ENCODE peak calls at places on chromosomes 4 and X, in nine cellular contexts. V is right atrium auricular region, D is HepG2, U is OCI-LY7, N is AG09309, M is endothelial cell, T is esophagus squamous epithelium, C is cardiac muscle cell, Y is foreskin keratinocyte. W is an unnamed sample.

GRCh38 chr4:112060212-112060611 is 85.0 kb upstream of the FAM241A start:
- DNase-seq in C (peak; percentile 38), D (peak; percentile 7), Y (no peak), M (peak; percentile 18), U (peak; percentile 11), N (no peak), T (no peak), V (no peak), W (peak; percentile 32)

GRCh38 chr4:42531631-42532030 is 125.3 kb downstream of the ATP8A1 start:
- DNase-seq in C (no peak), Y (no peak), D (no peak), U (no peak), N (no peak), T (no peak), M (no peak), V (no peak), W (no peak)

GRCh38 chrX:49840679-49841078 is 11.6 kb downstream of the PAGE4 start:
- DNase-seq in Y (peak; percentile 17), M (peak; percentile 73), C (peak; percentile 60), V (no peak), N (no peak), D (peak; percentile 83), U (peak; percentile 36), T (no peak), W (peak; percentile 32)

GRCh38 chrX:97309717-97310116 is 426.0 kb downstream of the RPA4 start:
- DNase-seq in U (no peak), D (no peak), T (no peak), N (no peak), V (no peak), M (no peak), Y (no peak), C (no peak), W (no peak)

GRCh38 chr4:120830204-120830603 is 92.3 kb downstream of the PRDM5 start:
- DNase-seq in D (no peak), U (no peak), N (no peak), Y (no peak), T (no peak), V (no peak), M (no peak), C (peak; percentile 54), W (no peak)

GRCh38 chr4:6509587-6509986 is 37.2 kb upstream of the PPP2R2C start:
- DNase-seq in Y (no peak), V (peak; percentile 9), N (no peak), T (no peak), M (no peak), U (no peak), C (no peak), D (no peak), W (no peak)

GRCh38 chr4:139275281-139275735 is 4.7 kb downstream of the MGARP start:
- DNase-seq in C (no peak), N (no peak), V (no peak), T (no peak), M (no peak), Y (no peak), D (no peak), U (no peak), W (no peak)

GRCh38 chrX:47540754-47541538 is 20.1 kb upstream of the ARAF start:
- DNase-seq in Y (peak; percentile 53), V (peak; percentile 79), D (peak; percentile 81), U (no peak), C (peak; percentile 94), T (no peak), N (peak; percentile 76), M (peak; percentile 53), W (peak; percentile 63)

GRCh38 chrX:1196436-1196835 is 16.0 kb downstream of the CRLF2 start:
- DNase-seq in U (no peak), V (peak; percentile 30), T (no peak), C (no peak), D (no peak), N (no peak), M (no peak), Y (no peak), W (no peak)

GRCh38 chr4:87806520-87806919 is 7.2 kb downstream of the IBSP start:
- DNase-seq in M (no peak), N (no peak), U (no peak), C (peak; percentile 36), D (no peak), V (no peak), Y (no peak), T (no peak), W (no peak)

GRCh38 chr4:48015678-48016077 is 803 bp downstream of the CNGA1 start:
- DNase-seq in Y (no peak), C (no peak), M (no peak), T (no peak), N (no peak), U (no peak), D (no peak), V (no peak), W (no peak)

GRCh38 chr4:48017108-48017527 is 546 bp downstream of the NIPAL1 start:
- DNase-seq in N (no peak), V (no peak), C (peak; percentile 61), T (no peak), Y (peak; percentile 88), U (no peak), D (no peak), M (peak; percentile 60), W (peak; percentile 56)

GRCh38 chr4:48018112-48018511 is 1.5 kb downstream of the NIPAL1 start:
- DNase-seq in Y (no peak), D (no peak), M (no peak), N (no peak), V (no peak), C (no peak), T (no peak), U (no peak), W (no peak)

GRCh38 chr4:48015216-48015615 is 1.3 kb downstream of the CNGA1 start:
- DNase-seq in N (no peak), M (no peak), C (no peak), D (no peak), U (no peak), Y (no peak), V (no peak), T (no peak), W (no peak)

DNA sequence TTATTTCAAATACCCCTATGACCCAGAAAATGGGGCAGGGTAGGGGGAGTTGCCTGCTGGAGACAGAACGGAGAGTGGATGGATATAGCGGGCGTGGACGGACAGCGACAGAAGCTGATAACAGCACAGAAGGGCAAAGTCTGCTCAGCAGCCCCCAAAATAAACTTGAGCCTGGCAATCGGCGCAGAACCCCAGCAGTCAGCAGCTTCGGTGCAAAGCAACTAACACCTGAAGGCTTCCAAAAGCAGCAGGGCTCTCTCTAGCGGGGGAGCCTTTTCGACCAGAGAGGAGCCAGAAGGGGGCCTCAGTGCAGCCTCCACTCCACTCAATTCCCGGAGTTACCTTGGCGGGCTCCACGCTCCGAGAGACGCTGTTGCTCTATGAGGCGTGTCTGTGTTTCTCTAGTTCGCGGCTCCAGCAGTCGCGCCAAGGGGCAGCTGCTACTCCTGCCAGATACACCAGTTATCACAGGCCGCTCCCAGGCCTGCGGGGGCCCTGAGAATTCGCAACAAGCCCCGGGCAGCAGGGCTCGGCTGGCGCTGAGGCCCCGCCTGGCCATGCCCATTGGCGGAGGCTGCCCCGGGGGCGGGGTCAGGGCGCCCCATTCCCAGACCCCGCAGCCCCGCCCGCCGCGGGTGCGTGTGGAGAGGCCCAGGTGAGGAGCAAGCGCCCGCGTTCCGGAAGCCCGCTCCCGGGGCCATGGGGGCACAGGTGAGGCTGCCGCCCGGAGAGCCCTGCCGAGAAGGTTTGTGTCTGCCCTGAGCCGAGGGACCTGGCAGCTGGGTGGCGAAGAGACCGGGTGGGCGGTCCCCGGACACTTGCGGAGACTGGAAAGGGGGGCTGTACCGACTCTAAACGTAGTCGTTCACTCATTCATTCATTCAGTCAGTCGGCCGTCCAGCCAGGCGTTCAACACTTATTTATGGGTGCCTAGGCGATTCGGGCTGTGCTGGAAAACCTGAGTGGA is at the start of the genes CNGA1 and NIPAL1:
- DNase-seq in Y (peak; percentile 78), V (peak; percentile 70), U (peak; percentile 77), D (peak; percentile 66), M (peak; percentile 77), C (peak; percentile 68), N (no peak), T (peak; percentile 56), W (peak; percentile 91)
- TF ChIP-seq CTCF in Y (peak; percentile 66), V (peak; percentile 57), U (peak; percentile 81), D (peak; percentile 78), M (no peak), C (peak; percentile 65), N (peak; percentile 55), T (no peak), W (peak; percentile 34)

GRCh38 chrX:147478899-147479298 is 432.8 kb upstream of the FMR1 start:
- DNase-seq in U (no peak), T (no peak), C (no peak), D (no peak), N (no peak), Y (no peak), V (no peak), M (no peak), W (no peak)

GRCh38 chrX:147476008-147476407 is 435.7 kb upstream of the FMR1 start:
- DNase-seq in T (no peak), N (no peak), C (no peak), Y (no peak), V (no peak), U (no peak), M (peak; percentile 37), D (peak; percentile 4), W (no peak)
- TF ChIP-seq CTCF in T (no peak), N (no peak), C (no peak), Y (no peak), V (peak; percentile 30), U (peak; percentile 63), M (no peak), D (peak; percentile 51), W (peak; percentile 13)

GRCh38 chr4:101200561-101200960 is 146.8 kb downstream of the PPP3CA start:
- DNase-seq in V (no peak), D (peak; percentile 48), T (no peak), U (no peak), M (no peak), N (peak; percentile 79), Y (peak; percentile 46), C (peak; percentile 93), W (no peak)
- TF ChIP-seq CTCF in V (no peak), D (no peak), T (no peak), U (no peak), M (no peak), N (no peak), Y (no peak), C (no peak), W (no peak)

GRCh38 chrX:131791608-131792355 is 231.3 kb upstream of the STK26 start:
- DNase-seq in M (no peak), V (no peak), T (no peak), C (no peak), N (no peak), U (no peak), Y (no peak), D (no peak), W (no peak)

GRCh38 chrX:131792789-131793462 is 230.2 kb upstream of the STK26 start:
- DNase-seq in D (no peak), V (peak; percentile 82), M (peak; percentile 4), U (peak; percentile 14), T (peak; percentile 41), N (peak; percentile 88), Y (no peak), C (no peak), W (no peak)

GRCh38 chrX:131789664-131790063 is 233.4 kb upstream of the STK26 start:
- DNase-seq in M (no peak), Y (no peak), D (no peak), T (no peak), N (no peak), C (no peak), V (no peak), U (no peak), W (peak; percentile 36)

GRCh38 chrX:131795442-131796229 is 227.5 kb upstream of the STK26 start:
- DNase-seq in Y (no peak), D (no peak), N (no peak), U (no peak), C (no peak), M (no peak), V (no peak), T (no peak), W (no peak)

GRCh38 chrX:131792356-131792749 is 230.7 kb upstream of the STK26 start:
- DNase-seq in U (no peak), T (peak; percentile 66), Y (no peak), N (peak; percentile 88), C (no peak), M (no peak), V (peak; percentile 90), D (no peak), W (no peak)
- TF ChIP-seq CTCF in U (no peak), T (no peak), Y (no peak), N (peak; percentile 60), C (no peak), M (no peak), V (peak; percentile 56), D (no peak), W (peak; percentile 45)

W was measured in GM13976.